ENCODE peak calls at places on chromosomes 12 and 14, in eight cellular contexts. L is bronchial epithelial cell, U is fibroblast of lung, E is endothelial cell, C is stomach, M is glutamatergic neuron, B is astrocyte, Q is esophagus muscularis mucosa. H is an unnamed sample.

GRCh38 chr12:88530868-88531267 is 49.4 kb downstream of the KITLG start:
- DNase-seq in L (peak), U (no peak), E (no peak), C (no peak), M (no peak), B (no peak), Q (no peak), H (no peak)

GRCh38 chr12:124837958-124838803 is 25.5 kb downstream of the SCARB1 start:
- DNase-seq in L (peak), U (peak), E (no peak), C (peak), M (no peak), B (peak), Q (no peak), H (peak)

GRCh38 chr12:118101051-118101450 is 2.8 kb downstream of the VSIG10 start:
- DNase-seq in L (no peak), U (no peak), E (no peak), C (no peak), M (no peak), B (no peak), Q (no peak), H (no peak)

GRCh38 chr14:21267886-21268611 is 1.2 kb downstream of the HNRNPC start:
- DNase-seq in L (peak), U (no peak), E (no peak), C (no peak), M (no peak), B (peak), Q (no peak), H (no peak)

GRCh38 chr12:92675092-92675865 is 27.5 kb upstream of the PLEKHG7 start:
- DNase-seq in L (peak), U (no peak), E (no peak), C (no peak), M (no peak), B (no peak), Q (peak), H (no peak)

GRCh38 chr12:115598827-115599226 is 678.7 kb downstream of the MED13L start:
- DNase-seq in L (no peak), U (peak), E (no peak), C (no peak), M (no peak), B (peak), Q (no peak), H (no peak)

GRCh38 chr14:58078068-58078467 is 73.9 kb downstream of the ARMH4 start:
- DNase-seq in L (peak), U (peak), E (no peak), C (no peak), M (no peak), B (peak), Q (no peak), H (peak)

GRCh38 chr12:16610743-16611142 is 4.8 kb upstream of the LMO3 start:
- DNase-seq in L (peak), U (no peak), E (no peak), C (no peak), M (no peak), B (no peak), Q (no peak), H (no peak)

GRCh38 chr14:52015411-52016030 is 26.2 kb downstream of the RTRAF start:
- DNase-seq in L (peak), U (peak), E (peak), C (peak), M (peak), B (no peak), Q (no peak), H (no peak)

GRCh38 chr14:99936738-99937474 is 128.3 kb upstream of the EVL start:
- DNase-seq in L (no peak), U (no peak), E (no peak), C (no peak), M (no peak), B (no peak), Q (no peak), H (no peak)

GRCh38 chr12:107320929-107321618 is 227.7 kb upstream of the CRY1 start:
- DNase-seq in L (peak), U (peak), E (peak), C (no peak), M (peak), B (peak), Q (no peak), H (no peak)

GRCh38 chr12:107318804-107319535 is 225.6 kb upstream of the CRY1 start:
- DNase-seq in L (peak), U (peak), E (peak), C (no peak), M (peak), B (peak), Q (no peak), H (no peak)

GRCh38 chr12:107319536-107320030 is 226.2 kb upstream of the CRY1 start:
- DNase-seq in L (no peak), U (peak), E (peak), C (no peak), M (no peak), B (no peak), Q (no peak), H (no peak)

GRCh38 chr12:107322063-107322462 is 228.7 kb upstream of the CRY1 start:
- DNase-seq in L (no peak), U (no peak), E (no peak), C (no peak), M (no peak), B (no peak), Q (no peak), H (no peak)

GRCh38 chr12:107320031-107320928 is 226.9 kb upstream of the CRY1 start:
- DNase-seq in L (peak), U (peak), E (peak), C (no peak), M (peak), B (peak), Q (no peak), H (no peak)
- TF ChIP-seq CTCF in L (no peak), U (no peak), E (no peak), C (no peak), M (no peak), B (no peak), Q (no peak), H (no peak)

GRCh38 chr12:23361971-23362370 is 587.5 kb downstream of the SOX5 start:
- DNase-seq in L (no peak), U (no peak), E (no peak), C (no peak), M (no peak), B (no peak), Q (no peak), H (no peak)
- TF ChIP-seq CTCF in L (no peak), U (no peak), E (peak), C (no peak), M (peak), B (no peak), Q (no peak), H (peak)

GRCh38 chr14:60488175-60488574 is 2.3 kb upstream of the C14orf39 start:
- DNase-seq in L (peak), U (no peak), E (no peak), C (no peak), M (no peak), B (no peak), Q (no peak), H (no peak)
- TF ChIP-seq CTCF in L (peak), U (no peak), E (no peak), C (no peak), M (no peak), B (no peak), Q (no peak), H (peak)

DNA sequence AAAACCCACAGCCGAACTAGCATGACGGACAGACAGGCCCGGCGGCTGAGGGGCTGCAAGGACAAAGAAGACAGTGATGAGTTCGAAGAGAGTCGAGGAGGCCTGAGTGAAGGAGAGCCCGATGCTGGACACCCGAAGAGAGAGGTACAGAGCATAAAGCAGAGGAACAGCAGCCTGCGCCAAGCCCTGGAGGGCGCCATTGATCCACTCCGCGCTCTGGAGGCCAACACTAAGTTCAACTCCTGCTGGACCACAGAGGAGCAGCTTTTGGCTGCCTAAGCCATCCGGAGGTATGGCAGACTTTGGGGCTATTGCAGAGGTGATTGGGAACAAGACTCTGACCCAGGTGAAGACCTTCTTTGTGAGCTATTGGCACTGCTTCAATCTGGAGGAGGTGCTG is 7.8 kb upstream of the PLXNC1 start:
- DNase-seq in L (peak), U (no peak), E (peak), C (peak), M (peak), B (no peak), Q (no peak), H (peak)
- TF ChIP-seq CTCF in L (peak), U (no peak), E (no peak), C (no peak), M (no peak), B (no peak), Q (no peak), H (peak)

GRCh38 chr14:106094654-106095189 is 568.3 kb downstream of the TMEM121 start:
- DNase-seq in L (no peak), U (no peak), E (no peak), C (peak), M (no peak), B (no peak), Q (no peak), H (no peak)
- TF ChIP-seq CTCF in L (no peak), U (no peak), E (no peak), C (no peak), M (no peak), B (no peak), Q (no peak), H (no peak)

DNA sequence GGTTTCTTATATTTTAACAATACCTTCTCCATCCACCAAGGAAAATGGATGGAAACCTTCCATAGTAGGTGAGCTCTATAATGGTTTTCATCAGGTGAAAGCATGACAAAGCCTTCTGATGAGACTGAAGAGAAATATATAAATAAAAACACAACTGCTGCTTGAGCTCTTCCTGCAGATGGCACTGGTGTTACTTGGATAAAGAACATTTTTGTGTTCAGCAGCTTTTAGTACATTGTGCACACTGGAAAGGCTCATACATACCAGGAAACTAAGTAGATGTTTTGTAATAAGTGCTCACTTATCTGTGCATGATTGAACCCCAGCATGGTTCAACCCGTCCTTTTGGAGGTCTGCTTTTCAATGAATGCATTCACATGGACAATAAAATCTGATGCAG is 357.3 kb upstream of the MIS18BP1 start:
- DNase-seq in L (peak), U (peak), E (no peak), C (no peak), M (no peak), B (peak), Q (no peak), H (peak)
- TF ChIP-seq CTCF in L (peak), U (peak), E (no peak), C (no peak), M (peak), B (peak), Q (peak), H (peak)

DNA sequence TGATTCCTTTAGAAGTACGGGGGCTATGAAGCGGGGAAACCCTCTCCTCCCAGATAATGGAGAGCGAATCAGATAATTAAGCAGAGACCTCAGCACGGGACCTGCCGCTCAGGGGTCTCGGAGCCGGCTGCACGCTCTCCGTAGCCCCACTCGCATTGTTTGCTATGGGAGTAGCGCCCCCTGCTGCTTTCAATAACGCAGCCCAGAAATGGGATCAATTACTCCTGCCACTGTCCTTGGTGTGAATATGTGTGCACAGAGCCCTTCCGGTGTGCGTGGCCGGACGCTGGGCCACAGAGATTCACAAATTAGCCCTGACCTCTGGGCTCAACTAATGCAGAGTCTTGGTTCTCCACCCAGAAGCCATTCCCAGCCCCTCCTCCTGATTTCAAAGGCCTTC is 76.4 kb upstream of the TMEM132C start:
- DNase-seq in L (no peak), U (no peak), E (no peak), C (no peak), M (peak), B (no peak), Q (no peak), H (no peak)
- TF ChIP-seq CTCF in L (no peak), U (no peak), E (no peak), C (no peak), M (peak), B (peak), Q (no peak), H (no peak)

DNA sequence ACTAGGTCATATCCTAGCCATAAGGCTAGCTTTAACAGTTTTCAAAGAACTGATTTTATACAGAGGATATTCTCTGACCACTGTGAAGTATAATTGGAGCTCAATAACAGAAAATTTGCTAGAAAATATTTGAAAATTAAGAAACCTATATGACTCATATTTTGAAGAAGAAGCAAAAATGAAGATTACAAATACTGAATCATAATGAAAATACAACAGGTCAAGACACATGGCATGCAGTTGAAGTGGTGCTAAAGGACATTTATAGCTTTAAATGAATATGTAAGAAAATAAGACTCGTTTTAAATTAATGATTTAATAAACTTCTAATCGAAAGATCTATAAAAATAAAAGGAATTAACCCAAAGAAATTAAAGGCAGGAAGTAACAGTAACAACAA is 1234.6 kb downstream of the SLC16A7 start:
- DNase-seq in L (peak), U (no peak), E (no peak), C (no peak), M (no peak), B (no peak), Q (no peak), H (no peak)
- TF ChIP-seq CTCF in L (no peak), U (no peak), E (no peak), C (no peak), M (no peak), B (no peak), Q (no peak), H (no peak)

H was measured in HFFc6.